ENCODE peak calls at places on chromosome 1, in nine cellular contexts. One of them, this sample, is unnamed.

GRCh38 chr1:6424619-6425593 is at the start of gene ESPN:
- DNase-seq in HFFc6: no peak
- DNase-seq in stimulated activated CD8-positive, alpha-beta memory T cell treated with anti-CD3 and anti-CD28 coated beads, Interleukin-7, amount 100 ng/mL, for 24 hours: no peak
- DNase-seq in iPS-NIHi11: peak
- DNase-seq in K562: peak
- DNase-seq in EL: no peak
- DNase-seq in fibroblast of pulmonary artery: no peak
- DNase-seq in WTC11: no peak
- DNase-seq in pancreas: peak
- DNase-seq in this sample: no peak

GRCh38 chr1:230105754-230106625 is 39.0 kb downstream of the GALNT2 start:
- DNase-seq in iPS-NIHi11: no peak
- DNase-seq in WTC11: no peak
- DNase-seq in pancreas: no peak
- DNase-seq in stimulated activated CD8-positive, alpha-beta memory T cell treated with anti-CD3 and anti-CD28 coated beads, Interleukin-7, amount 100 ng/mL, for 24 hours: no peak
- DNase-seq in EL: peak
- DNase-seq in fibroblast of pulmonary artery: peak
- DNase-seq in HFFc6: peak
- DNase-seq in K562: no peak
- DNase-seq in this sample: peak

GRCh38 chr1:172041102-172041501 is 199.8 kb downstream of the DNM3 start:
- DNase-seq in EL: no peak
- DNase-seq in pancreas: no peak
- DNase-seq in HFFc6: no peak
- DNase-seq in fibroblast of pulmonary artery: no peak
- DNase-seq in iPS-NIHi11: no peak
- DNase-seq in K562: no peak
- DNase-seq in stimulated activated CD8-positive, alpha-beta memory T cell treated with anti-CD3 and anti-CD28 coated beads, Interleukin-7, amount 100 ng/mL, for 24 hours: no peak
- DNase-seq in WTC11: no peak
- DNase-seq in this sample: peak

GRCh38 chr1:25430073-25430665 is 528 bp upstream of the MACO1 start:
- DNase-seq in iPS-NIHi11: peak
- DNase-seq in EL: peak
- DNase-seq in fibroblast of pulmonary artery: peak
- DNase-seq in WTC11: peak
- DNase-seq in stimulated activated CD8-positive, alpha-beta memory T cell treated with anti-CD3 and anti-CD28 coated beads, Interleukin-7, amount 100 ng/mL, for 24 hours: peak
- DNase-seq in K562: peak
- DNase-seq in HFFc6: peak
- DNase-seq in pancreas: peak
- DNase-seq in this sample: peak

GRCh38 chr1:151909167-151910149 is at the start of gene THEM4:
- DNase-seq in iPS-NIHi11: peak
- DNase-seq in K562: peak
- DNase-seq in EL: peak
- DNase-seq in WTC11: peak
- DNase-seq in pancreas: peak
- DNase-seq in fibroblast of pulmonary artery: peak
- DNase-seq in HFFc6: peak
- DNase-seq in stimulated activated CD8-positive, alpha-beta memory T cell treated with anti-CD3 and anti-CD28 coated beads, Interleukin-7, amount 100 ng/mL, for 24 hours: peak
- DNase-seq in this sample: peak

GRCh38 chr1:225427249-225428065 is at the start of gene LBR:
- DNase-seq in HFFc6: no peak
- DNase-seq in WTC11: no peak
- DNase-seq in iPS-NIHi11: no peak
- DNase-seq in K562: no peak
- DNase-seq in EL: peak
- DNase-seq in stimulated activated CD8-positive, alpha-beta memory T cell treated with anti-CD3 and anti-CD28 coated beads, Interleukin-7, amount 100 ng/mL, for 24 hours: no peak
- DNase-seq in pancreas: peak
- DNase-seq in fibroblast of pulmonary artery: no peak
- DNase-seq in this sample: no peak

GRCh38 chr1:230917284-230918135 is 49.2 kb upstream of the C1orf198 start:
- DNase-seq in stimulated activated CD8-positive, alpha-beta memory T cell treated with anti-CD3 and anti-CD28 coated beads, Interleukin-7, amount 100 ng/mL, for 24 hours: peak
- DNase-seq in pancreas: peak
- DNase-seq in WTC11: peak
- DNase-seq in EL: peak
- DNase-seq in HFFc6: peak
- DNase-seq in K562: peak
- DNase-seq in iPS-NIHi11: peak
- DNase-seq in fibroblast of pulmonary artery: peak
- DNase-seq in this sample: peak

GRCh38 chr1:164895026-164895907 is 336.3 kb downstream of the PBX1 start:
- DNase-seq in pancreas: peak
- DNase-seq in K562: no peak
- DNase-seq in EL: no peak
- DNase-seq in iPS-NIHi11: no peak
- DNase-seq in WTC11: no peak
- DNase-seq in stimulated activated CD8-positive, alpha-beta memory T cell treated with anti-CD3 and anti-CD28 coated beads, Interleukin-7, amount 100 ng/mL, for 24 hours: no peak
- DNase-seq in fibroblast of pulmonary artery: no peak
- DNase-seq in HFFc6: no peak
- DNase-seq in this sample: no peak